ENCODE peak calls at places on chromosomes 13 and 19, in five cellular contexts. M is lower leg skin, R is kidney, T is AG10803, N is fibroblast of lung. W is an unnamed sample.

GRCh38 chr13:29817604-29818378 is 32.6 kb downstream of the UBL3 start:
- DNase-seq in M (no peak), R (no peak), T (no peak), N (no peak), W (no peak)

GRCh38 chr19:6464070-6464873 is at the start of gene CRB3:
- DNase-seq in M (peak), R (peak), T (no peak), N (no peak), W (no peak)

GRCh38 chr19:23539499-23539898 is 144.2 kb upstream of the ZNF91 start:
- DNase-seq in M (no peak), R (no peak), T (no peak), N (no peak), W (no peak)

GRCh38 chr13:113647351-113648217 is 10.4 kb downstream of the ATP4B start:
- DNase-seq in M (peak), R (peak), T (peak), N (peak), W (no peak)

GRCh38 chr19:13262450-13262849 is 112.2 kb downstream of the IER2 start:
- DNase-seq in M (no peak), R (no peak), T (peak), N (peak), W (peak)

GRCh38 chr13:103066079-103066880 is at the start of gene SLC10A2:
- DNase-seq in M (no peak), R (no peak), T (no peak), N (no peak), W (no peak)

GRCh38 chr19:33740811-33741396 is 55.8 kb upstream of the KCTD15 start:
- DNase-seq in M (no peak), R (no peak), T (peak), N (peak), W (no peak)

GRCh38 chr19:43765109-43765876 is 10.5 kb upstream of the SMG9 start:
- DNase-seq in M (peak), R (peak), T (peak), N (peak), W (peak)

GRCh38 chr13:23687614-23688013 is 117.4 kb downstream of the TNFRSF19 start:
- DNase-seq in M (no peak), R (no peak), T (no peak), N (no peak), W (no peak)

GRCh38 chr19:14118165-14119051 is 846 bp upstream of the PRKACA start:
- DNase-seq in M (peak), R (peak), T (peak), N (peak), W (peak)

GRCh38 chr19:48768989-48769713 is 13.8 kb downstream of the FGF21 start:
- DNase-seq in M (no peak), R (no peak), T (no peak), N (no peak), W (no peak)

GRCh38 chr13:76723551-76724232 is 162.5 kb downstream of the KCTD12 start:
- DNase-seq in M (peak), R (no peak), T (peak), N (peak), W (peak)

GRCh38 chr13:47415048-47415447 is 518.2 kb upstream of the HTR2A start:
- DNase-seq in M (no peak), R (no peak), T (peak), N (peak), W (no peak)

GRCh38 chr13:44431150-44431549 is 57.5 kb downstream of the SERP2 start:
- DNase-seq in M (no peak), R (no peak), T (no peak), N (no peak), W (no peak)

GRCh38 chr13:112248406-112248760 is 127.8 kb upstream of the SPACA7 start:
- DNase-seq in M (no peak), R (no peak), T (no peak), N (no peak), W (no peak)

GRCh38 chr13:91135376-91135775 is 212.1 kb upstream of the MIR17HG start:
- DNase-seq in M (no peak), R (no peak), T (no peak), N (no peak), W (no peak)

DNA sequence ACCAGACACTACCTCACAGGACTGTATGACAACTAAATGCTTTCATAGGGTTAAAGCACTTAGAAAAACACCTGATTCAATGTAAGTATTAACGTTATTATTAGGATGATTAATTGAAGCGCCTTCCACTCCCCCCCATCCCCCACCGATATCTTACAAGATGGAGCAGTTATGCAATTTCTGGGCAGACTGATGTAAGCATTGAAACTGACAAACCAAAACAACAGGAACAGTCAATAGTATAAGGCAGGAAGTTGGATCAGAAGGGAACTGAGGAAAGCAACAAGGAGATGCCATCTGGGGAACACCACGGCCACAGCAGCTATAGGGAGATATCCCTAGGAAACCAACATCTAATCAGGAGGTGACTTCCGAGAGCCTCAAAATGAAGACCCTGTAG is 3.8 kb downstream of the LCP1 start:
- DNase-seq in M (no peak), R (no peak), T (no peak), N (no peak), W (no peak)
- H3K4me3 ChIP-seq in M (no peak), R (no peak), T (no peak), N (no peak), W (no peak)

GRCh38 chr19:46955813-46956371 is 63.7 kb upstream of the NPAS1 start:
- DNase-seq in M (no peak), R (no peak), T (no peak), N (no peak), W (no peak)

GRCh38 chr19:46954502-46955004 is 65.1 kb upstream of the NPAS1 start:
- DNase-seq in M (no peak), R (no peak), T (no peak), N (no peak), W (no peak)

GRCh38 chr19:46953955-46954501 is 65.6 kb upstream of the NPAS1 start:
- DNase-seq in M (no peak), R (no peak), T (no peak), N (no peak), W (no peak)

GRCh38 chr19:46952874-46953273 is 66.8 kb upstream of the NPAS1 start:
- DNase-seq in M (no peak), R (no peak), T (no peak), N (no peak), W (no peak)

DNA sequence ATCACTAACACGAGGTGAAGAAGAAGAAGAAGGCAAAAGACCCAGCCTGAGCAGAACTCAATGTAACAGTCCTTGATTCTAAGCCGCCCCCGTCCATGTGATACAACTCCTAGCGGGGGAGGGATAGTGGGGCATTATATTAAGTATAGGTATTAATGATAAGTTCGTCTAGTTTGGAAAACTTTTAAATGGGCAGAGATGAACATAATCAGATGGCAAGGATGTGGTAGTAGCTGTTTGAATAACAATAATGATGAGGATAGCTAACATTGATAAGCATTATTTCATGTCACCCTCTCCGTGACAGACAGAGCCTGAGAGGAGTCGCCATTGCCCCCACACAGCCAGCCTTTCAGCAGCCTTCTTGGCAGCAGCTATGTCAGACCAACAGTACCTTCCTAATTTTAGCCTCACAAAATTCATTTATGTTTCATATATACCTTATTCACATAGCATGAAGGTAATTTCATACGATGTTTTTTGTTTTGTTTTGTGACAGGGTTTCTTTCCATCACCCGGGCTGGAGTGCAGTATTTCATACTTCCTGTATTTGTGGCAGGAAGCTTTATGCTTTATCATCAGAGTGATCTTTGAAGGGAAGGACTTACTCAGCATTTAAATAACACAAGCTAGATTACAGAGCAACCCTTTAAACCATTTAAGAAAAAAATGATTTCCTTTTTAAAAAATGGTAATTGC is 64.4 kb upstream of the NPAS1 start:
- DNase-seq in M (no peak), R (no peak), T (no peak), N (no peak), W (no peak)
- H3K4me3 ChIP-seq in M (no peak), R (no peak), T (no peak), N (no peak), W (no peak)

DNA sequence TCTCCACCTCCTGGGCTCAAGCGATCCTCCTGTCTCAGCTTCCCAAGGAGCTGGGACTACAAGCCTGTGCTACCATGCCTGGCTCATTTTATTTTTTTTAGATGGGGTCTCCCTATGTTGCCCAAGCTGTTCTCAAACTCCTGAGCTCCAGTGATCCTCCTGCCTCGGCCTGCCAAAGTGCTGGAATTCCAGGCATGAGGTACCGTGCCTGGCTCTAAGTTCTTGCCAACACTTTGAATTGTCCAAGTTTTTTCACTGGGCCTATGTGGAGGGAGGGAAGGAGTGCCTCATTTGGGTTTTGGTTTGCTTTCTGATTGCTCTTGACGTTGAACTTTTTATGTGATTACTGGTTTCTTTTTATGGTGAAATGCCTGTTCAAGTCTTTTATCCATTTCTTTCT is 4.4 kb upstream of the UNC13A start:
- DNase-seq in M (no peak), R (no peak), T (no peak), N (no peak), W (no peak)
- H3K4me3 ChIP-seq in M (no peak), R (no peak), T (no peak), N (no peak), W (no peak)

GRCh38 chr13:37869756-37870488 is at the start of gene TRPC4:
- DNase-seq in M (no peak), R (peak), T (peak), N (peak), W (no peak)
- H3K4me3 ChIP-seq in M (no peak), R (peak), T (peak), N (peak), W (peak)

DNA sequence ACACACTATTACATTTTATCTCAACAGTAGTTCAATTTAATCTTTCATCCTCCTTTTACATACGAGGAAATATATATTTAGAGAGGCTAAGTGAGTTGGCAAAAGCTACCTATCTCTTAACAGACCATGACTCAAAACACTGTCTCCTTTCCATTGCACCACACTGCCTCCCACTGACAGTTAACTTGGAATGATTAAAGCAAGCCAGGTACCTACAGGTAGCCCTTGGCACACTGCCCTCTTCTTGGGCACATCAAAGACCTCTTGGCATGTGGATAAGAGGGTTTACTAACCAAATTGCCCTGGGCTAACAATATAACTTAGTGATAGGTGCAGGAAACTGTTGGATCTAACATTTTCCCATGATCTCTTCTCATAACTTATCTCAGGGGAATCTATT is 1.9 kb downstream of the ABHD13 start:
- DNase-seq in M (no peak), R (no peak), T (no peak), N (no peak), W (no peak)
- H3K4me3 ChIP-seq in M (no peak), R (no peak), T (no peak), N (no peak), W (no peak)

GRCh38 chr19:47473336-47473735 is 1.6 kb upstream of the SLC8A2 start:
- DNase-seq in M (no peak), R (no peak), T (no peak), N (no peak), W (no peak)
- H3K4me3 ChIP-seq in M (no peak), R (no peak), T (no peak), N (no peak), W (no peak)

GRCh38 chr19:1286859-1287621 is 1.4 kb downstream of the EFNA2 start:
- DNase-seq in M (no peak), R (no peak), T (no peak), N (no peak), W (no peak)
- H3K4me3 ChIP-seq in M (no peak), R (no peak), T (no peak), N (no peak), W (no peak)

GRCh38 chr13:65532231-65532630 is 1697.9 kb downstream of the PCDH9 start:
- DNase-seq in M (no peak), R (no peak), T (no peak), N (no peak), W (no peak)
- H3K4me3 ChIP-seq in M (no peak), R (no peak), T (no peak), N (no peak), W (no peak)

W was measured in skeletal muscle cell.